ENCODE peak calls at places on chromosomes 12 and 14, in four cellular contexts. K is HCT116, R is HepG2, T is K562. E is an unnamed sample.
A peak's percentile ranks its signal among the peaks of the same experiment; 100 is the strongest.

GRCh38 chr12:15883536-15883935 is 1.3 kb downstream of the STRAP start:
- DNase-seq in K (no peak), R (no peak), T (no peak), E (no peak)

GRCh38 chr14:68131907-68132306 is 312.3 kb downstream of the RAD51B start:
- DNase-seq in K (no peak), R (no peak), T (no peak), E (no peak)

GRCh38 chr14:102539544-102540309 is 30.2 kb upstream of the ANKRD9 start:
- DNase-seq in K (no peak), R (peak; percentile 86), T (peak; percentile 54), E (no peak)

GRCh38 chr14:88553886-88554457 is 835 bp downstream of the PTPN21 start:
- DNase-seq in K (no peak), R (no peak), T (no peak), E (no peak)

GRCh38 chr12:32145096-32145495 is 38.4 kb downstream of the BICD1 start:
- DNase-seq in K (no peak), R (no peak), T (no peak), E (no peak)

GRCh38 chr12:119669744-119670472 is 2.0 kb downstream of the PRKAB1 start:
- DNase-seq in K (no peak), R (peak; percentile 83), T (no peak), E (no peak)

GRCh38 chr12:115377230-115377629 is 693.3 kb upstream of the TBX3 start:
- DNase-seq in K (no peak), R (no peak), T (no peak), E (no peak)

GRCh38 chr12:11958216-11959091 is 112.3 kb upstream of the BCL2L14 start:
- DNase-seq in K (no peak), R (peak; percentile 8), T (no peak), E (no peak)

GRCh38 chr12:120327593-120327992 is at the start of gene PLA2G1B:
- DNase-seq in K (no peak), R (peak; percentile 44), T (no peak), E (no peak)

GRCh38 chr12:80829767-80830166 is 108.0 kb downstream of the LIN7A start:
- DNase-seq in K (no peak), R (no peak), T (no peak), E (no peak)

GRCh38 chr14:73124180-73124894 is 12.0 kb upstream of the PSEN1 start:
- DNase-seq in K (no peak), R (no peak), T (no peak), E (no peak)

GRCh38 chr12:57771271-57771872 is 533 bp downstream of the METTL1 start:
- DNase-seq in K (peak; percentile 89), R (peak; percentile 87), T (peak; percentile 95), E (no peak)

GRCh38 chr12:60822601-60823000 is 1226.8 kb downstream of the SLC16A7 start:
- DNase-seq in K (no peak), R (no peak), T (no peak), E (no peak)

GRCh38 chr14:75493580-75494130 is 28.6 kb upstream of the BATF start:
- DNase-seq in K (no peak), R (no peak), T (no peak), E (no peak)

GRCh38 chr14:85634205-85634604 is 104.3 kb downstream of the FLRT2 start:
- DNase-seq in K (no peak), R (no peak), T (no peak), E (no peak)

GRCh38 chr12:124097681-124098080 is 124.7 kb downstream of the ZNF664 start:
- DNase-seq in K (no peak), R (no peak), T (no peak), E (no peak)

GRCh38 chr14:22556021-22556989 is 32.7 kb downstream of the DAD1 start:
- DNase-seq in K (no peak), R (no peak), T (peak; percentile 31), E (no peak)

GRCh38 chr14:71491925-71492324 is 440.3 kb upstream of the RGS6 start:
- DNase-seq in K (no peak), R (peak; percentile 73), T (no peak), E (no peak)

GRCh38 chr14:22505751-22506710 is 83.0 kb downstream of the DAD1 start:
- DNase-seq in K (no peak), R (no peak), T (no peak), E (no peak)

GRCh38 chr14:74080820-74081460 is 3.3 kb downstream of the ALDH6A1 start:
- DNase-seq in K (no peak), R (peak; percentile 28), T (no peak), E (no peak)

GRCh38 chr12:91355150-91356006 is 172.8 kb upstream of the DCN start:
- DNase-seq in K (peak; percentile 69), R (peak; percentile 47), T (peak; percentile 50), E (peak; percentile 50)

GRCh38 chr12:89346741-89347324 is 5.5 kb downstream of the DUSP6 start:
- DNase-seq in K (peak; percentile 45), R (peak; percentile 42), T (no peak), E (no peak)

GRCh38 chr14:21543426-21544350 is 17.5 kb upstream of the SALL2 start:
- DNase-seq in K (no peak), R (no peak), T (no peak), E (no peak)

GRCh38 chr14:53510281-53510912 is 357.3 kb upstream of the DDHD1 start:
- DNase-seq in K (no peak), R (no peak), T (no peak), E (no peak)

GRCh38 chr14:34450542-34450915 is 11.5 kb downstream of the SPTSSA start:
- DNase-seq in K (no peak), R (peak; percentile 95), T (no peak), E (no peak)

GRCh38 chr12:6821271-6821673 is 349 bp upstream of the GPR162 start:
- DNase-seq in K (no peak), R (no peak), T (peak; percentile 49), E (no peak)

GRCh38 chr14:92515510-92516343 is 2.1 kb downstream of the RIN3 start:
- DNase-seq in K (no peak), R (no peak), T (no peak), E (no peak)

GRCh38 chr14:93533864-93534263 is 103.1 kb downstream of the UNC79 start:
- DNase-seq in K (no peak), R (no peak), T (no peak), E (no peak)

GRCh38 chr12:120093592-120094355 is 22.8 kb downstream of the RAB35 start:
- DNase-seq in K (no peak), R (no peak), T (peak; percentile 44), E (no peak)

GRCh38 chr14:98994571-98994970 is 277.4 kb downstream of the BCL11B start:
- DNase-seq in K (no peak), R (no peak), T (no peak), E (no peak)

GRCh38 chr12:31300341-31300740 is 25.6 kb downstream of the SINHCAF start:
- DNase-seq in K (no peak), R (no peak), T (no peak), E (no peak)

GRCh38 chr12:41680155-41680554 is 464.5 kb downstream of the GXYLT1 start:
- DNase-seq in K (no peak), R (no peak), T (no peak), E (no peak)

GRCh38 chr12:3884671-3885070 is 11.5 kb upstream of the PARP11 start:
- DNase-seq in K (no peak), R (no peak), T (no peak), E (no peak)

GRCh38 chr14:38125484-38125912 is 82.2 kb upstream of the SSTR1 start:
- DNase-seq in K (no peak), R (no peak), T (no peak), E (no peak)

GRCh38 chr12:15220961-15221885 is at the start of gene RERG:
- DNase-seq in K (peak; percentile 36), R (peak; percentile 44), T (peak; percentile 17), E (peak; percentile 33)

GRCh38 chr14:24330973-24331674 is 3.7 kb downstream of the ADCY4 start:
- DNase-seq in K (no peak), R (no peak), T (no peak), E (no peak)

GRCh38 chr14:104181761-104182530 is 43.6 kb downstream of the KIF26A start:
- DNase-seq in K (peak; percentile 6), R (no peak), T (no peak), E (no peak)
- TF ChIP-seq TCF7L2 in K (no peak), R (no peak), T (no peak), E (no peak)

GRCh38 chr12:47356129-47356622 is 276.4 kb upstream of the AMIGO2 start:
- DNase-seq in K (no peak), R (no peak), T (no peak), E (no peak)

GRCh38 chr12:47362131-47362686 is 282.4 kb upstream of the AMIGO2 start:
- DNase-seq in K (no peak), R (no peak), T (no peak), E (no peak)

GRCh38 chr12:47364251-47364650 is 284.5 kb upstream of the AMIGO2 start:
- DNase-seq in K (no peak), R (no peak), T (no peak), E (no peak)

GRCh38 chr12:47361389-47362031 is 281.8 kb upstream of the AMIGO2 start:
- DNase-seq in K (no peak), R (no peak), T (peak; percentile 72), E (no peak)

DNA sequence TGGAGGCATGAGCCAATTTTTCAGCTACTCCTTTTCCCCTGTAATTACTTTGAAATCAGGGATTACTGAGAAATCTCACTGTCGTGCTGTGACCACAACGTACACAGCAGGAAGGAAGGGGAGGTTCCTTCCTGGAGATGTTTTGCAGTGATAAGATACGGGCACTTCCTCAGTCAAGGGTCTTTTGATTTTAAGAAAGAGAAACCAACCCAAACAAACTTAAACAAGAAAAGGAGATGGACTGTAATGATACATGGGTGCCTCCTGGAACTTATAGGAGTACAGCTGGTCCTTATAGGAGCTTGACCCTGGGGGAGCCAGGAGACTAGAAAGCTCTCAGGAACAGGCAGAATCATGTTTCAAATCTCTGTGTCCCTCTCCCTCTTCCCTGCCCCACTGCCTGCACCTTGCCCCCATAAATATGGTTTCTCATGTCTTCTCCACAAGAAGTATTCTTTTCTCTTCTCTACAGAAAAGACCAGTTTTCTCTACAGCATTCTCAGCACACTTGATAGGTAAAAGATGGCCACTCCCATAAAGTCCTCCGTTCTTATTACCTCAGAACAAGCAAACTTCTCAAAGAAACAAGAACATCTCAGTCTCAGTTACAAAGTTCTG is 281.1 kb upstream of the AMIGO2 start:
- DNase-seq in K (no peak), R (no peak), T (peak; percentile 44), E (no peak)
- H3K9me3 ChIP-seq in K (no peaks in the 10 kb centered on the region), R (no peaks in the 10 kb centered on the region), T (no peaks in the 10 kb centered on the region), E (no peaks in the 10 kb centered on the region)

GRCh38 chr14:77260631-77261030 is 10.4 kb downstream of the NGB start:
- DNase-seq in K (no peak), R (no peak), T (no peak), E (no peak)
- TF ChIP-seq CTCF in K (no peak), R (no peak), T (no peak), E (no peak)

GRCh38 chr12:104083769-104084475 is 19.6 kb downstream of the HCFC2 start:
- DNase-seq in K (no peak), R (no peak), T (no peak), E (no peak)
- TF ChIP-seq TCF7L2 in K (no peak), R (no peak), T (no peak), E (no peak)

GRCh38 chr14:101402936-101403660 is 158.2 kb upstream of the DIO3 start:
- DNase-seq in K (no peak), R (no peak), T (no peak), E (no peak)

GRCh38 chr14:101405171-101405883 is 156.0 kb upstream of the DIO3 start:
- DNase-seq in K (no peak), R (no peak), T (no peak), E (no peak)

GRCh38 chr14:101405931-101406330 is 155.4 kb upstream of the DIO3 start:
- DNase-seq in K (no peak), R (no peak), T (no peak), E (no peak)

GRCh38 chr14:101406921-101407320 is 154.4 kb upstream of the DIO3 start:
- DNase-seq in K (no peak), R (no peak), T (no peak), E (no peak)

GRCh38 chr14:101404426-101405170 is 156.7 kb upstream of the DIO3 start:
- DNase-seq in K (no peak), R (no peak), T (no peak), E (no peak)
- H3K9me3 ChIP-seq in K (no peaks in the 10 kb centered on the region), R (no peaks in the 10 kb centered on the region), T (no peaks in the 10 kb centered on the region), E (no peaks in the 10 kb centered on the region)